ENCODE peak calls at places on chromosomes 1 and 21, in six cellular contexts. O is LoVo; B is stimulated activated CD4-positive, alpha-beta T cell treated with anti-CD3 and anti-CD28 coated beads, Interleukin-15, amount 100 ng/mL, for 24 hours; P is breast epithelium; T is stimulated activated CD8-positive, alpha-beta memory T cell treated with anti-CD3 and anti-CD28 coated beads, Interleukin-4, amount 100 ng/mL, for 4 hours; U is G401. M is an unnamed sample.
A peak's percentile ranks its signal among the peaks of the same experiment; 100 is the strongest.

GRCh38 chr1:224900062-224900461 is 29.4 kb upstream of the DNAH14 start:
- DNase-seq in O (no peak), P (no peak), U (no peak), B (no peak), T (no peak), M (no peak)

GRCh38 chr21:31254131-31254530 is 89.9 kb downstream of the TIAM1 start:
- DNase-seq in B (no peak), P (no peak), T (no peak), O (no peak), U (peak; percentile 83), M (no peak)

GRCh38 chr1:46517932-46518498 is 28.4 kb downstream of the DMBX1 start:
- DNase-seq in U (no peak), B (no peak), T (no peak), O (peak; percentile 29), P (no peak), M (no peak)

GRCh38 chr1:56797079-56797685 is 22.0 kb downstream of the FYB2 start:
- DNase-seq in U (peak; percentile 20), B (no peak), P (peak; percentile 62), T (no peak), O (peak; percentile 61), M (no peak)

GRCh38 chr1:93750946-93751345 is 69.3 kb upstream of the BCAR3 start:
- DNase-seq in P (no peak), U (no peak), B (no peak), O (no peak), T (no peak), M (no peak)

GRCh38 chr1:245698860-245699259 is 544.1 kb downstream of the KIF26B start:
- DNase-seq in T (no peak), B (no peak), O (no peak), P (no peak), U (no peak), M (no peak)

GRCh38 chr21:32248616-32249550 is 30.0 kb downstream of the MIS18A start:
- DNase-seq in T (no peak), U (peak; percentile 11), B (no peak), O (no peak), P (no peak), M (no peak)

GRCh38 chr1:3785045-3785444 is 11.3 kb downstream of the LRRC47 start:
- DNase-seq in T (no peak), U (no peak), B (no peak), O (no peak), P (no peak), M (no peak)

GRCh38 chr1:166839600-166840308 is 479 bp downstream of the POGK start:
- DNase-seq in U (peak; percentile 58), T (no peak), P (peak; percentile 60), B (peak; percentile 72), O (peak; percentile 62), M (peak; percentile 71)

GRCh38 chr1:119743776-119744597 is 24.7 kb downstream of the HMGCS2 start:
- DNase-seq in O (peak; percentile 71), U (peak; percentile 61), T (no peak), P (peak; percentile 67), B (peak; percentile 63), M (peak; percentile 74)